ENCODE peak calls at places on chromosomes 13 and 19, in six cellular contexts. I, A, S, W, G and V are unnamed samples.

GRCh38 chr13:28356506-28357064 is 138.3 kb downstream of the FLT1 start:
- DNase-seq in I (no peak), A (no peak), S (no peak), W (no peak), G (no peak), V (no peak)

GRCh38 chr13:31044658-31045620 is 112.5 kb downstream of the TEX26 start:
- DNase-seq in I (no peak), A (no peak), S (no peak), W (no peak), G (no peak), V (no peak)

GRCh38 chr13:101869553-101869952 is 417.1 kb downstream of the ITGBL1 start:
- DNase-seq in I (no peak), A (no peak), S (no peak), W (peak), G (no peak), V (no peak)

GRCh38 chr19:12331211-12331941 is 2.1 kb downstream of the ZNF563 start:
- DNase-seq in I (peak), A (no peak), S (peak), W (no peak), G (no peak), V (no peak)

GRCh38 chr13:41065098-41065497 is 3.8 kb downstream of the WBP4 start:
- DNase-seq in I (no peak), A (no peak), S (no peak), W (peak), G (no peak), V (no peak)

GRCh38 chr19:1361601-1362384 is 21.9 kb upstream of the NDUFS7 start:
- DNase-seq in I (no peak), A (no peak), S (no peak), W (peak), G (no peak), V (no peak)

GRCh38 chr13:42377640-42378382 is 105.9 kb downstream of the AKAP11 start:
- DNase-seq in I (peak), A (no peak), S (no peak), W (peak), G (no peak), V (no peak)

GRCh38 chr19:3094638-3095374 is 644 bp downstream of the GNA11 start:
- DNase-seq in I (no peak), A (no peak), S (no peak), W (peak), G (peak), V (no peak)

GRCh38 chr19:30799854-30800755 is 427.9 kb downstream of the ZNF536 start:
- DNase-seq in I (no peak), A (peak), S (peak), W (no peak), G (no peak), V (no peak)

GRCh38 chr19:17220207-17220758 is 5.1 kb downstream of the USE1 start:
- DNase-seq in I (no peak), A (peak), S (peak), W (peak), G (no peak), V (no peak)

GRCh38 chr13:49421391-49421790 is 22.5 kb downstream of the CAB39L start:
- DNase-seq in I (peak), A (no peak), S (peak), W (peak), G (peak), V (no peak)

GRCh38 chr19:27764186-27764804 is 1448.7 kb downstream of the UQCRFS1 start:
- DNase-seq in I (no peak), A (no peak), S (no peak), W (no peak), G (no peak), V (no peak)

GRCh38 chr13:57629391-57629804 is 2.1 kb upstream of the PCDH17 start:
- DNase-seq in I (no peak), A (no peak), S (no peak), W (no peak), G (no peak), V (no peak)

GRCh38 chr13:106570354-106570822 is 2.5 kb upstream of the ARGLU1 start:
- DNase-seq in I (no peak), A (peak), S (peak), W (peak), G (peak), V (no peak)

GRCh38 chr19:39408392-39409206 is 2.0 kb downstream of the ZFP36 start:
- DNase-seq in I (peak), A (no peak), S (peak), W (peak), G (peak), V (no peak)

GRCh38 chr19:29267701-29268100 is 54.8 kb upstream of the UQCRFS1 start:
- DNase-seq in I (no peak), A (no peak), S (no peak), W (no peak), G (no peak), V (no peak)

GRCh38 chr13:90402102-90402501 is 945.4 kb upstream of the MIR17HG start:
- DNase-seq in I (no peak), A (no peak), S (no peak), W (no peak), G (no peak), V (no peak)

GRCh38 chr13:30792257-30793000 is 57.1 kb downstream of the ALOX5AP start:
- DNase-seq in I (no peak), A (peak), S (peak), W (peak), G (peak), V (no peak)